ENCODE peak calls at places on chromosome 3, in four cellular contexts. I is hepatocyte, P is H9, K is fibroblast of lung. Z is an unnamed sample. For H3K79me2, the result is how much of the 10 kb centered on the place peaks cover.

GRCh38 chr3:186965141-186965879 is 35.0 kb downstream of the ST6GAL1 start:
- DNase-seq in I (no peak), P (peak), K (peak), Z (no peak)

GRCh38 chr3:123471106-123471505 is 22.2 kb upstream of the ADCY5 start:
- DNase-seq in I (no peak), P (no peak), K (no peak), Z (no peak)

GRCh38 chr3:13203398-13204176 is 130.4 kb upstream of the IQSEC1 start:
- DNase-seq in I (no peak), P (no peak), K (no peak), Z (no peak)

GRCh38 chr3:106734712-106735111 is 642.5 kb upstream of the CCDC54 start:
- DNase-seq in I (no peak), P (no peak), K (no peak), Z (no peak)

GRCh38 chr3:49476563-49476962 is 6.5 kb downstream of the DAG1 start:
- DNase-seq in I (no peak), P (no peak), K (peak), Z (no peak)

GRCh38 chr3:16262195-16262594 is 2.5 kb downstream of the DPH3 start:
- DNase-seq in I (no peak), P (no peak), K (no peak), Z (no peak)

GRCh38 chr3:126934149-126934548 is 48.8 kb upstream of the PLXNA1 start:
- DNase-seq in I (peak), P (no peak), K (peak), Z (no peak)

GRCh38 chr3:158091526-158091925 is 14.7 kb downstream of the SHOX2 start:
- DNase-seq in I (no peak), P (no peak), K (no peak), Z (no peak)

GRCh38 chr3:9732080-9732752 is 681 bp downstream of the BRPF1 start:
- DNase-seq in I (peak), P (no peak), K (no peak), Z (no peak)

GRCh38 chr3:128551464-128551863 is 58.5 kb upstream of the GATA2 start:
- DNase-seq in I (no peak), P (no peak), K (no peak), Z (no peak)

GRCh38 chr3:40118031-40118610 is 191.4 kb upstream of the EIF1B start:
- DNase-seq in I (no peak), P (no peak), K (no peak), Z (no peak)

GRCh38 chr3:42670051-42670576 is 15.2 kb upstream of the KLHL40 start:
- DNase-seq in I (no peak), P (no peak), K (no peak), Z (no peak)

GRCh38 chr3:179666436-179667035 is 13.7 kb downstream of the USP13 start:
- DNase-seq in I (no peak), P (peak), K (peak), Z (no peak)

GRCh38 chr3:28349397-28350000 is 875 bp upstream of the AZI2 start:
- DNase-seq in I (no peak), P (no peak), K (no peak), Z (no peak)

GRCh38 chr3:146640955-146641867 is 36.1 kb upstream of the PLSCR5 start:
- DNase-seq in I (peak), P (no peak), K (peak), Z (no peak)

GRCh38 chr3:189108735-189109134 is 63.0 kb upstream of the TPRG1 start:
- DNase-seq in I (no peak), P (no peak), K (no peak), Z (no peak)

GRCh38 chr3:127639173-127640030 is 10.4 kb downstream of the PODXL2 start:
- DNase-seq in I (no peak), P (no peak), K (peak), Z (peak)

GRCh38 chr3:13280856-13281656 is 139.1 kb downstream of the NUP210 start:
- DNase-seq in I (no peak), P (no peak), K (no peak), Z (no peak)

GRCh38 chr3:187291512-187292132 is at the start of gene MASP1:
- DNase-seq in I (peak), P (peak), K (peak), Z (no peak)

GRCh38 chr3:127275287-127275781 is 12.5 kb downstream of the PRR20G start:
- DNase-seq in I (no peak), P (no peak), K (peak), Z (peak)

GRCh38 chr3:46960081-46960701 is 16.4 kb downstream of the CCDC12 start:
- DNase-seq in I (peak), P (no peak), K (peak), Z (peak)

GRCh38 chr3:156643729-156644389 is 30.5 kb upstream of the TIPARP start:
- DNase-seq in I (peak), P (no peak), K (peak), Z (no peak)

GRCh38 chr3:72977060-72977459 is 19.6 kb upstream of the PPP4R2 start:
- DNase-seq in I (no peak), P (no peak), K (no peak), Z (no peak)

GRCh38 chr3:72973786-72974185 is 22.8 kb upstream of the PPP4R2 start:
- DNase-seq in I (no peak), P (no peak), K (no peak), Z (no peak)

GRCh38 chr3:72974956-72975355 is 21.7 kb upstream of the PPP4R2 start:
- DNase-seq in I (no peak), P (no peak), K (no peak), Z (no peak)

GRCh38 chr3:72976182-72976825 is 20.3 kb upstream of the PPP4R2 start:
- DNase-seq in I (no peak), P (no peak), K (peak), Z (no peak)

GRCh38 chr3:72977463-72977862 is 19.1 kb upstream of the PPP4R2 start:
- DNase-seq in I (no peak), P (no peak), K (peak), Z (no peak)
- TF ChIP-seq CTCF in I (no peak), P (no peak), K (no peak), Z (no peak)

DNA sequence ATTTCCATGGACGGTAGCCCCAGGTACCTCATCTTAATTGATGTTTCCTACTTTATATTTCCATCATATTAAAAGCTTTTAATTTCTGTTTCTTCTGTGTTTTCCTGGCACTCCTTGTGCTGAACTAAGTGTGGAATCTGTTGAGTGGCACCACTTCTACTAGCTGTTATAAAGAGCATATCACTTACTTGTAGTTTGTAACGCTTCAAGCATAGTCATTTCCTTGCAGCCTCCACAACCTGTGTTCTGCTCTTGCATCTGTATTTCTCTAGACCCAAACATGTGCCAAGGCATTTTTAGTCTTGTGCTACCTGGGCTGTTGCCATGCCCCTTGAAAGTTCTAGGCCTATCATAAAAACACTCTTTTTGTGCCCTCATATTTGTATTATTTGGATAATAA is 16.0 kb downstream of the ZNF654 start:
- DNase-seq in I (no peak), P (no peak), K (no peak), Z (no peak)
- H3K79me2 ChIP-seq in I (half or more), P (under half), K (under half), Z (under half)

DNA sequence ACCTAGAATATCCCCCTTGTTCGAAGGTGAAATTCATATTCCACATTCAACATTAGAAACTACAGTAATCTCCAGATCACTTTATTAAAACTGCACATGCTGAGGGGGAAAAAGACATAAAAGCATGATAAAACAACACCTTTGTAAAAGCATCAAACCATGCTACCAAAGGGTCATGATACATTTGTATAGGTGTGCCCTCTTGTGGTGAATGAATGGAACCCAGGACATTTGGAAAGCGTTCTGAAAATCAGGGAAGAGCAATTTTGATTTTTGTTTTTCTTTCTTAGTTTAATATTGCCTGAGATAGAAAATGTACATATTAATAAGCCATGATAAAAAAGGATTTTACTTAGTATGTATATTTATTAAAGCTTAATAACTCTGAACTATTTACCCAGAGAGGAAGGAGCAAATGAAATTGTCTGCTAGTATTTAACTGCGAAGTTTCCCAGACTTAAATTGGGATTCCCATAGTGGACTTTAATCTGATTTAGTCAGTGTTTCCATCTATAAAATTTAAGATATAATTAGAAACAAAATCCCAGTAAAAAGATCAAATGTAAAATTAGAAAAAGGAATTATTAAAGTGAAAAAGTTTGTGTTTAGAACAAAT is 105.8 kb upstream of the ARL6 start:
- DNase-seq in I (peak), P (no peak), K (peak), Z (no peak)
- TF ChIP-seq CTCF in I (peak), P (peak), K (peak), Z (peak)

GRCh38 chr3:150759319-150759718 is 3.6 kb downstream of the SIAH2 start:
- DNase-seq in I (no peak), P (no peak), K (no peak), Z (no peak)
- H3K79me2 ChIP-seq in I (half or more), P (under half), K (half or more), Z (half or more)

GRCh38 chr3:32147935-32148334 is 41.5 kb downstream of the GPD1L start:
- DNase-seq in I (no peak), P (no peak), K (no peak), Z (no peak)

GRCh38 chr3:32143849-32144757 is 37.7 kb downstream of the GPD1L start:
- DNase-seq in I (peak), P (peak), K (peak), Z (peak)

GRCh38 chr3:32146669-32147315 is 40.4 kb downstream of the GPD1L start:
- DNase-seq in I (no peak), P (no peak), K (no peak), Z (no peak)

GRCh38 chr3:32147509-32147908 is 41.1 kb downstream of the GPD1L start:
- DNase-seq in I (no peak), P (no peak), K (peak), Z (peak)

DNA sequence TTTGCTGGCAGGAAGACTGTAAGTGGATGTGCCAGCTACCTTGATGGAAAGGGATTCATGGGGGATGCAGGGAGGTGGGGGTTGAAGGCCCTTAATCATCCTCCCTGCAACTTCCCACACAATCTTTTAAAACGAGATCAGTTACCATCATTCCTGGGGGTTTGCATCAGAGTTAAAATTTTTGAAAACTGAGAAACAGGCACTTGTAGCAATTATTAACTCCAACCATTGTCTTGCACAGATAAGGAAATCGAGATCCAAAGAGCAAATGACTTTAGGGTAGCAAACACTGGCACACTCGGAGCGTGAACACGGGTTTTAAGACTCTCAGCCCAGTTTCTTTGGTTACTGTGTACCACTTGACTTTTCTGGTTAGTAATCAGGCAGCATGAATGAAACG is 41.9 kb downstream of the GPD1L start:
- DNase-seq in I (no peak), P (no peak), K (peak), Z (no peak)
- TF ChIP-seq CTCF in I (no peak), P (no peak), K (no peak), Z (no peak)

GRCh38 chr3:45724919-45725318 is 35.7 kb downstream of the SACM1L start:
- DNase-seq in I (no peak), P (no peak), K (no peak), Z (no peak)
- H3K79me2 ChIP-seq in I (under half), P (under half), K (under half), Z (under half)

GRCh38 chr3:133463441-133463860 is 63.6 kb downstream of the BFSP2 start:
- DNase-seq in I (no peak), P (no peak), K (no peak), Z (peak)

GRCh38 chr3:133466531-133467386 is 66.9 kb downstream of the BFSP2 start:
- DNase-seq in I (no peak), P (no peak), K (no peak), Z (no peak)

GRCh38 chr3:133461291-133461690 is 61.4 kb downstream of the BFSP2 start:
- DNase-seq in I (peak), P (no peak), K (no peak), Z (peak)

GRCh38 chr3:133467780-133468179 is 67.9 kb downstream of the BFSP2 start:
- DNase-seq in I (no peak), P (no peak), K (no peak), Z (no peak)

GRCh38 chr3:133464573-133464972 is 64.7 kb downstream of the BFSP2 start:
- DNase-seq in I (no peak), P (no peak), K (peak), Z (no peak)
- TF ChIP-seq CTCF in I (no peak), P (no peak), K (peak), Z (peak)

GRCh38 chr3:32484437-32484836 is 18.2 kb downstream of the CMTM6 start:
- DNase-seq in I (no peak), P (no peak), K (no peak), Z (no peak)
- H3K79me2 ChIP-seq in I (under half), P (under half), K (under half), Z (under half)

GRCh38 chr3:138940446-138940845 is 6.5 kb downstream of the FOXL2 start:
- DNase-seq in I (no peak), P (no peak), K (no peak), Z (no peak)

GRCh38 chr3:138941259-138941885 is 5.6 kb downstream of the FOXL2 start:
- DNase-seq in I (peak), P (peak), K (peak), Z (peak)

GRCh38 chr3:138938877-138939562 is 7.9 kb downstream of the FOXL2 start:
- DNase-seq in I (no peak), P (no peak), K (no peak), Z (no peak)

GRCh38 chr3:138938056-138938876 is 8.7 kb downstream of the FOXL2 start:
- DNase-seq in I (no peak), P (peak), K (no peak), Z (no peak)

DNA sequence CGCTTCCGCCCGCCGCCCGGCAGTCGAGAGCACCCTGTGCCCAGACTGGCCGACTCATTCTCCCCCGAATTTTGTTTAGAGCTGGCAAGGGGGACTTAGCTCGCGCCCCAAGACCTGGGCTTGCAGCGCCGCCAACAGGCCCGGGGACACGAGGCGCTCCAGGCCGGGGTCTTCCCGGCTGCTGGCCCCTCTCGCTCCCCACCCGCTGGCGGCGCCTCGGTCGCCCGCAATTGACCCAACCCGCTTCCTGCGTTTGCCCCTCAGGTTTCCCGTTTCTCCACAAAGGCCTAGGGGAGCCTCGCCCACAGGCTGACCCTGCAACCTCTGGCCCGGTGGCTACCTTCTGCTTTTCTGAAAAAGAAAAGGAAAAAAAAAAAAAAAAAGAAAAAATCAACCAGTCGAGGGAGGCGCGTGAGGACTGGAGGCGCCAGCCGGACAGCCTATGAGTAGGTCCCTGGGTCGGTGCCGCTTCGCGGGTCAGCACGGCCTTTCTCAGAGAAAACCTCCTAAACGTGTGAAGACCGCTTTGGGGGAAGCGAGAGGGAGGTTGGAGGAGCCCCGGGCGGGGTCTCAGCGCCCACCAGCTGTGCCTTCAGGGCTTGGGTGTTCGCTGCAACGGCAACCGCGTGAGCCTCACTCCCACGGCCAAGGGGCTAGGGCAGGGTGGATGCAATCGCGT is 7.2 kb downstream of the FOXL2 start:
- DNase-seq in I (no peak), P (peak), K (no peak), Z (no peak)
- TF ChIP-seq CTCF in I (peak), P (peak), K (no peak), Z (no peak)

DNA sequence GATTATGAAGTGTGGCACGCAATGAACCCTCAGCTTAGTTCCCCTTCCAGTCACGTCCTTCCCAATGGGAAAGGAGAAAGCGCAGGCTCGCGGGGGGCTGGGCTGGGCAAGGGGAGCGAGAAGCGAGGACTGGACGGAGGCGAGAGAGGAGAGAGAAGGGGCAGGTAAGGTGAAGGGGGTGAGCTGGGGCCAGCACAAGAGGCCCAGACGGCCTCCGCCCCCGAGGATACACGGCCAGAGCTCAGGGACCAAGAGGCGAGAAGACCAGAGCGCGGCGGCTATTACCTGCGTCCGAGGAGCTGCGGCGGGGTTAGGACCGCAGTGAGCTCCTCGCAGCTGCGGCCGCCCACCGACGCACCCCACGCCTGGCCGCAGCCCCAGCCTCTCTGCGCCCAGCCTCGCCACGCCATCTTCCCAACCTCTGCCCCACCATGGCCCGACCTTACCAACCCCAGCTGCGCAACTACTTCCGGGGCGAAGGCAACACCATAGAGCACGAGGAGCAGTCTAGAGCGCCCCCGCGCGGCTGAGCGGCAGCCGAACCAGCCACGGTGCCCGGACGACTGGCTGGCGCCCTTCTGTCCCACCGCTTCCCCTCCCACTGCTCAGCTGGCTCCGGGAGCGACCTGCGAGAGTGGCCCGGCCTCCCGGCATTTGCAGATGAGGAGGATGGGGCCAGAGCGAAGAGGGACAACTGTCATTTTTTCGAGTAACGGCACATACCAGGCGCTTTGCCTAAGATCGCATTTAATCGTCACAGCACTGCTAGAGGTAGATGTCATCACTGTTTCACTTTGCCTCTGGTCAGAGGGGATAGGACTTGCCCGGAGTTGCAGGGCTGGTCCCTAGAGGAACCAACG is at the start of gene PARL:
- DNase-seq in I (peak), P (peak), K (peak), Z (peak)
- H3K79me2 ChIP-seq in I (under half), P (under half), K (under half), Z (under half)

Z was measured in PC-9.